ENCODE peak calls at places on chromosomes 12 and 14, in ten cellular contexts. M is HCT116, Y is uterus, P is H1, O is body of pancreas, J is IMR-90, L is esophagus squamous epithelium, R is breast epithelium, C is tibial nerve, W is GM12878. T is an unnamed sample.

GRCh38 chr14:69268223-69268622 is 8.3 kb downstream of the GALNT16 start:
- DNase-seq in M (no peak), Y (no peak), P (no peak), O (no peak), J (peak; percentile 75), L (no peak), R (no peak), C (no peak), W (no peak), T (no peak)

GRCh38 chr12:45208604-45209487 is 7.0 kb upstream of the ANO6 start:
- DNase-seq in M (peak; percentile 52), Y (no peak), P (no peak), O (no peak), J (peak; percentile 84), L (no peak), R (no peak), C (no peak), W (no peak), T (no peak)

GRCh38 chr14:73489481-73490175 is 1.1 kb upstream of the RIOX1 start:
- DNase-seq in M (no peak), Y (no peak), P (no peak), O (no peak), J (no peak), L (no peak), R (no peak), C (no peak), W (no peak), T (no peak)

GRCh38 chr14:65904988-65905387 is 492.5 kb downstream of the FUT8 start:
- DNase-seq in M (no peak), Y (no peak), P (no peak), O (no peak), J (no peak), L (no peak), R (no peak), C (no peak), W (no peak), T (no peak)

GRCh38 chr12:66279127-66279712 is 23.1 kb upstream of the HELB start:
- DNase-seq in M (peak; percentile 33), Y (no peak), P (no peak), O (no peak), J (peak; percentile 22), L (no peak), R (no peak), C (no peak), W (no peak), T (no peak)

GRCh38 chr12:16685107-16685506 is 79.1 kb upstream of the LMO3 start:
- DNase-seq in M (no peak), Y (no peak), P (no peak), O (no peak), J (peak; percentile 1), L (no peak), R (no peak), C (no peak), W (no peak), T (no peak)

GRCh38 chr14:69652942-69653680 is 41.7 kb downstream of the SUSD6 start:
- DNase-seq in M (no peak), Y (no peak), P (no peak), O (no peak), J (peak; percentile 47), L (no peak), R (no peak), C (peak; percentile 41), W (no peak), T (peak; percentile 76)

GRCh38 chr14:72714871-72715214 is 179.1 kb downstream of the DPF3 start:
- DNase-seq in M (no peak), Y (no peak), P (no peak), O (no peak), J (no peak), L (no peak), R (no peak), C (no peak), W (no peak), T (no peak)

DNA sequence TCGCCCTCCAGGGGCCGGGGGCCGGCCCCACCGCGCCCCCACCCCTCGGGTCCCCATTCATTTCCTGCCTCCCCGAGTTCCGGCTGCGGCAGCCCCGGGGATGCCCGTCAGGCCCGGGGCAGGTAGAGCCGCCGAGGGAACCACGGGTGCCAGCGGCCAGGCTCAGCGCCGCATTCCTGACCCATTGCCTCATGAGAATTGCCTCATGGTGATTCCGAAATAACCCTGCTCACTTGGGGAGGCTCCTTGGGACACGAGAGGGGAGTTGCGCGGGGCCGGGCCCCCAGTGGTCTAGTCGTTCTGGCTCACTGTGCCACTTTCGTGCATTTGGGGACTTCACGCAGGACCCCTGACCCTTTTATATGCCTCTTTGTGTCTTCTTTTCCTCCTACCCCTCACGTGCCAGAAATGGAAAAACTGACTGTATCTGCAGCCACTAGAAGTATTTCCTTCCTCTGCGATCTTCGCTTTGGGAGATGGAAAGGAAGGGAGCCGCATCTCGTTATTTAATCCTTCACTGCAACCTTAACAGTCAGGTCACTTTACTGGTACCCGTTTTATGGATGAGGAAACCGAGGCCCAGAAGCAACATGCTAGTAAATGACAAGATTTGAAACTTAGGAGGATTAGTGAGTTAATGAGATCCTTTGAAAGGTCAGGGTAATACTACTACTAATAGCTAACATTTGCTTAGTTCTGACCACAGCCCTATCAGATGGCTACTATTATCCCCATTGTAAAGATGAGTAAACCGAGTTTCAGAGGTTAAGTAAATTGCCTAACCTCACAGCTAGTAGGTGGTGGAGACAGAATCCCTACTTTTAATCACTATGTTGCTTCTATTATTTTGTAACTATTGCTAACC is 754 bp downstream of the PTPN11 start:
- DNase-seq in M (no peak), Y (peak; percentile 75), P (no peak), O (peak; percentile 82), J (peak; percentile 82), L (no peak), R (peak; percentile 77), C (peak; percentile 53), W (no peak), T (peak; percentile 66)
- TF ChIP-seq CTCF in M (peak; percentile 5), Y (no peak), P (no peak), O (no peak), J (no peak), L (no peak), R (peak; percentile 2), C (no peak), W (no peak), T (no peak)

GRCh38 chr12:94404854-94405253 is 54.8 kb downstream of the CEP83 start:
- DNase-seq in M (no peak), Y (no peak), P (no peak), O (no peak), J (no peak), L (no peak), R (no peak), C (no peak), W (no peak), T (no peak)
- TF ChIP-seq POLR2A in M (no peak), Y (no peak), P (no peak), O (no peak), J (no peak), L (no peak), R (no peak), C (no peak), W (no peak), T (no peak)

GRCh38 chr12:32679910-32680217 is 763 bp downstream of the DNM1L start:
- DNase-seq in M (no peak), Y (no peak), P (no peak), O (no peak), J (no peak), L (no peak), R (no peak), C (no peak), W (no peak), T (no peak)

GRCh38 chr12:32681272-32681671 is 2.2 kb downstream of the DNM1L start:
- DNase-seq in M (no peak), Y (no peak), P (no peak), O (no peak), J (no peak), L (no peak), R (no peak), C (no peak), W (no peak), T (no peak)

GRCh38 chr12:32680787-32681186 is 1.7 kb downstream of the DNM1L start:
- DNase-seq in M (no peak), Y (no peak), P (no peak), O (no peak), J (no peak), L (no peak), R (no peak), C (no peak), W (no peak), T (no peak)

DNA sequence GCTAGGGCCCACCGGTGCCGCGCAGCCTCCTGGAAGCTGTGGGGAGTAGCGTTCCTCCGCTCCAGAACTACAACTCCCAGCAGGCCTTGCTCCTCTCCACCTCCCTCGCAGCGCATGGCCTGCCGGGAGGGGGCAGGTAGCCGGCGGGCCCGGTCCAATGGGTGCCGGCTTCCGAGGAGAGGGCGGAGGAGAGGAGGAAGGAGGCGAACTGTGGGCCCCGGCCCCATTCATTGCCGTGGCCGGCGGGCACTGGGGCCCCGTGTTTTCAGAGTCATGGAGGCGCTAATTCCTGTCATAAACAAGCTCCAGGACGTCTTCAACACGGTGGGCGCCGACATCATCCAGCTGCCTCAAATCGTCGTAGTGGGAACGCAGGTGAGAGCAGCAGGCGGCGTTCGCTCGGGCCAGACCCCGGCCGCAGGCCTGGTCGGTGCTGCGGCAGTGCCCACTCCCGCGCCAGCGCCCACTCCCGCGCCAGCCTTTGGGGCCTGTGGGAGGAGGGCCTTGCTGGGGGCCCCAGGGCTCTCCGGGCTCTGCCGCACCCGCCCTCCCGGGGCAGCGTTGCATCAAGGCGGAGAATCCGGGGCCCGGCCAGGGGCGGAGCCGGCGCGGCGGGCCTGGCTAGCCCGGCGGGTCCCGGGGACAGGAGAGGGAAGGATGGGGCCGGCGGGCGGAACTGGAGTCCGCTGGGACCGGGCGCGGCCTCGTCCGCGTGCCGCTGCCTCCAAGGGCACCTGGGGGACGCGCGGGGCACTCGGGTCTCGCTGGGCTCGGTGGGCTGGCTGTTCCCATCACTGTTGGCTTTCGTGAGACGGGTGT is at the start of gene DNM1L:
- DNase-seq in M (peak; percentile 92), Y (peak; percentile 93), P (peak; percentile 90), O (peak; percentile 92), J (peak; percentile 96), L (peak; percentile 51), R (peak; percentile 91), C (peak; percentile 85), W (peak; percentile 79), T (peak; percentile 98)
- TF ChIP-seq CTCF in M (no peak), Y (no peak), P (no peak), O (no peak), J (no peak), L (peak; percentile 31), R (no peak), C (peak; percentile 49), W (no peak), T (no peak)

GRCh38 chr14:104751539-104752337 is 1.2 kb upstream of the SIVA1 start:
- DNase-seq in M (no peak), Y (peak; percentile 39), P (no peak), O (no peak), J (no peak), L (no peak), R (no peak), C (no peak), W (no peak), T (no peak)

GRCh38 chr14:104753528-104754212 is 723 bp downstream of the SIVA1 start:
- DNase-seq in M (no peak), Y (no peak), P (no peak), O (no peak), J (no peak), L (no peak), R (no peak), C (no peak), W (no peak), T (no peak)

GRCh38 chr14:104752338-104752734 is 611 bp upstream of the SIVA1 start:
- DNase-seq in M (no peak), Y (peak; percentile 37), P (no peak), O (peak; percentile 41), J (no peak), L (peak; percentile 100), R (no peak), C (no peak), W (no peak), T (no peak)

GRCh38 chr14:104754213-104754851 is 1.4 kb downstream of the SIVA1 start:
- DNase-seq in M (no peak), Y (no peak), P (no peak), O (no peak), J (no peak), L (no peak), R (no peak), C (no peak), W (no peak), T (no peak)

GRCh38 chr14:104752735-104753527 is at the start of gene SIVA1:
- DNase-seq in M (peak; percentile 98), Y (peak; percentile 99), P (peak; percentile 95), O (peak; percentile 99), J (peak; percentile 99), L (peak; percentile 100), R (peak; percentile 99), C (peak; percentile 99), W (peak; percentile 98), T (peak; percentile 99)
- TF ChIP-seq POLR2A in M (peak; percentile 65), Y (peak; percentile 92), P (peak; percentile 91), O (peak; percentile 86), J (peak; percentile 84), L (peak; percentile 88), R (peak; percentile 81), C (peak; percentile 81), W (peak; percentile 98), T (no peak)